ENCODE peak calls at places on chromosome 3, in five cellular contexts. One of them, this sample, is unnamed. For H3K4me1 and H4K20me1, the result is how much of the 10 kb centered on the place peaks cover.

GRCh38 chr3:24377218-24377993 is 117.2 kb downstream of the THRB start:
- DNase-seq in PC-3: peak
- DNase-seq in HCT116: no peak
- DNase-seq in MM.1S: no peak
- DNase-seq in OCI-LY7: no peak
- DNase-seq in this sample: no peak

GRCh38 chr3:72245183-72245811 is 460.3 kb upstream of the PROK2 start:
- DNase-seq in PC-3: no peak
- DNase-seq in HCT116: no peak
- DNase-seq in MM.1S: no peak
- DNase-seq in OCI-LY7: peak
- DNase-seq in this sample: peak

GRCh38 chr3:182949688-182950087 is 30.6 kb downstream of the DCUN1D1 start:
- DNase-seq in PC-3: no peak
- DNase-seq in HCT116: no peak
- DNase-seq in MM.1S: no peak
- DNase-seq in OCI-LY7: no peak
- DNase-seq in this sample: no peak

GRCh38 chr3:50811893-50812292 is 137.2 kb downstream of the DOCK3 start:
- DNase-seq in PC-3: no peak
- DNase-seq in HCT116: no peak
- DNase-seq in MM.1S: no peak
- DNase-seq in OCI-LY7: no peak
- DNase-seq in this sample: no peak

GRCh38 chr3:66904816-66905543 is 93.1 kb upstream of the KBTBD8 start:
- DNase-seq in PC-3: no peak
- DNase-seq in HCT116: no peak
- DNase-seq in MM.1S: no peak
- DNase-seq in OCI-LY7: no peak
- DNase-seq in this sample: peak

GRCh38 chr3:114231616-114232015 is 5.8 kb downstream of the ZNF80 start:
- DNase-seq in PC-3: no peak
- DNase-seq in HCT116: no peak
- DNase-seq in MM.1S: no peak
- DNase-seq in OCI-LY7: no peak
- DNase-seq in this sample: no peak

GRCh38 chr3:160169139-160169830 is 55.9 kb upstream of the C3orf80 start:
- DNase-seq in PC-3: peak
- DNase-seq in HCT116: no peak
- DNase-seq in MM.1S: no peak
- DNase-seq in OCI-LY7: no peak
- DNase-seq in this sample: no peak

GRCh38 chr3:23740517-23741402 is 65.0 kb upstream of the UBE2E1 start:
- DNase-seq in PC-3: peak
- DNase-seq in HCT116: peak
- DNase-seq in MM.1S: peak
- DNase-seq in OCI-LY7: peak
- DNase-seq in this sample: peak

GRCh38 chr3:138726966-138727365 is 107.8 kb downstream of the PIK3CB start:
- DNase-seq in PC-3: no peak
- DNase-seq in HCT116: no peak
- DNase-seq in MM.1S: no peak
- DNase-seq in OCI-LY7: no peak
- DNase-seq in this sample: no peak

GRCh38 chr3:264394-265156 is 68.0 kb downstream of the CHL1 start:
- DNase-seq in PC-3: peak
- DNase-seq in HCT116: no peak
- DNase-seq in MM.1S: no peak
- DNase-seq in OCI-LY7: no peak
- DNase-seq in this sample: peak

GRCh38 chr3:25573386-25574171 is 91.1 kb downstream of the TOP2B start:
- DNase-seq in PC-3: peak
- DNase-seq in HCT116: no peak
- DNase-seq in MM.1S: no peak
- DNase-seq in OCI-LY7: no peak
- DNase-seq in this sample: no peak

GRCh38 chr3:141878812-141879211 is 2.4 kb downstream of the ATP1B3 start:
- DNase-seq in PC-3: no peak
- DNase-seq in HCT116: no peak
- DNase-seq in MM.1S: no peak
- DNase-seq in OCI-LY7: no peak
- DNase-seq in this sample: peak

GRCh38 chr3:99925584-99925983 is 107.9 kb downstream of the CMSS1 start:
- DNase-seq in PC-3: peak
- DNase-seq in HCT116: no peak
- DNase-seq in MM.1S: no peak
- DNase-seq in OCI-LY7: no peak
- DNase-seq in this sample: peak

GRCh38 chr3:42698911-42699230 is 3.7 kb downstream of the HHATL start:
- DNase-seq in PC-3: no peak
- DNase-seq in HCT116: no peak
- DNase-seq in MM.1S: peak
- DNase-seq in OCI-LY7: no peak
- DNase-seq in this sample: no peak

GRCh38 chr3:180416111-180416541 is 185.8 kb upstream of the TTC14 start:
- DNase-seq in PC-3: peak
- DNase-seq in HCT116: no peak
- DNase-seq in MM.1S: no peak
- DNase-seq in OCI-LY7: no peak
- DNase-seq in this sample: no peak

GRCh38 chr3:12812812-12813211 is 16.3 kb downstream of the CAND2 start:
- DNase-seq in PC-3: no peak
- DNase-seq in HCT116: no peak
- DNase-seq in MM.1S: no peak
- DNase-seq in OCI-LY7: no peak
- DNase-seq in this sample: no peak
- H3K4me1 ChIP-seq in PC-3: under half
- H3K4me1 ChIP-seq in HCT116: under half
- H3K4me1 ChIP-seq in MM.1S: under half
- H3K4me1 ChIP-seq in OCI-LY7: under half
- H3K4me1 ChIP-seq in this sample: under half

GRCh38 chr3:177317247-177317646 is 120.0 kb upstream of the TBL1XR1 start:
- DNase-seq in PC-3: no peak
- DNase-seq in HCT116: no peak
- DNase-seq in MM.1S: no peak
- DNase-seq in OCI-LY7: no peak
- DNase-seq in this sample: no peak

GRCh38 chr3:177314897-177315296 is 117.6 kb upstream of the TBL1XR1 start:
- DNase-seq in PC-3: no peak
- DNase-seq in HCT116: no peak
- DNase-seq in MM.1S: no peak
- DNase-seq in OCI-LY7: no peak
- DNase-seq in this sample: no peak

GRCh38 chr3:177307391-177307790 is 110.1 kb upstream of the TBL1XR1 start:
- DNase-seq in PC-3: no peak
- DNase-seq in HCT116: no peak
- DNase-seq in MM.1S: no peak
- DNase-seq in OCI-LY7: no peak
- DNase-seq in this sample: no peak

GRCh38 chr3:177308911-177309310 is 111.6 kb upstream of the TBL1XR1 start:
- DNase-seq in PC-3: no peak
- DNase-seq in HCT116: no peak
- DNase-seq in MM.1S: no peak
- DNase-seq in OCI-LY7: no peak
- DNase-seq in this sample: no peak

DNA sequence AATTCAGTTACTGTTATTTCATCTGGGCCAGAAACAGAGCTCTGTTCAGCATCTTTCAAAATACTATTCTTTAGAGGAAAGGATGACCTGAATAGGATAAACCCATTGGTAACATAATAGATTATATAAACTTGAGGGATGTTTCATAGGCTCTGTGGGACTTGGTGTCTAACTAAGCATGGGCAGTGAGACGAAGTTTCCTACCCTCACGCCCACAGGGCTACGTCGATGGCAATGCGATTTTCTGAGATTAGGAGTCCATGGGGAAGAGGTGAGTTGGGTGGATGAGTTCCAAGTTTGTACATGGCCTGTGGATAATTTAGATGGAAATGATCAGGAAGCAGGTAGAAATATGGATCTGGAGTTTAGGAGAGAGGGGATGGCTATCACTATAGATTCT is 115.2 kb upstream of the TBL1XR1 start:
- DNase-seq in PC-3: no peak
- DNase-seq in HCT116: no peak
- DNase-seq in MM.1S: no peak
- DNase-seq in OCI-LY7: no peak
- DNase-seq in this sample: no peak
- H4K20me1 ChIP-seq in PC-3: under half
- H4K20me1 ChIP-seq in HCT116: under half
- H4K20me1 ChIP-seq in MM.1S: under half
- H4K20me1 ChIP-seq in OCI-LY7: under half
- H4K20me1 ChIP-seq in this sample: under half

DNA sequence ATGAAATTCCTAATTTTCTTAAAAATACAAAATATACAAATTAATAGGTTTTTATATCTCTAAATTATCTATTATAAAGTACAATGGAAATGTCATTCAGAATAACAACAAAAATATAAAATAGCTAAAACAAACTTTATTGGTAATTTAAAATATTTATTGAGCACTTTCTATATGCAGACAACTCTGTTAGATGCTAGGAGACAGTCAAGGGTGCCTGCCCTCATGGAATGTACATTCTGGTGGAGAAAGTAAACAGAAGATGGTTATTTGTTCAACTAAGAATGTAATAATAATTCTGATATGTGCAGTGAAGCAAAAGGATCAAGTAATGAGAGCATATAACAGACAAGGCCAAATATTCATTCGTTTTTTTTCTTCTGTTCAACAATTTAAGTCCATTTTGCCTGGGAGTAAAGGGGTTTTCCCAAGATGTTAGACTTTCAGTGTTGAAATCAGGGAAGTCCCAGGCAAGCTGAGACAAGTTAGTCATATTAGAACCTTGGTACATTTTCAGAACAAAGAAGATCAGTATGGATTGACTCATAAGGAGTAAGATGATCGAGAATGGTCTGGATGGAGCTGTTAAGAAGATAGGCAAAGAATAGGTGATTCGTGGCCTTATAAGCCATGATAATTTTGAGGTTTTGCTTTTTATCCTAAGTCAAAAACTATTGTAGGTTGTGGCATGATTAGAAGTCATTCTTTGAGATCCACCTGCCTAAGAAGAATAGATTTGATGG is 150.2 kb upstream of the MLF1 start:
- DNase-seq in PC-3: peak
- DNase-seq in HCT116: no peak
- DNase-seq in MM.1S: peak
- DNase-seq in OCI-LY7: no peak
- DNase-seq in this sample: no peak
- TF ChIP-seq EZH2phosphoT487 in PC-3: no peak
- TF ChIP-seq EZH2phosphoT487 in HCT116: no peak
- TF ChIP-seq EZH2phosphoT487 in MM.1S: no peak
- TF ChIP-seq EZH2phosphoT487 in OCI-LY7: no peak
- TF ChIP-seq EZH2phosphoT487 in this sample: no peak

GRCh38 chr3:119557874-119558264 is 1.5 kb downstream of the CD80 start:
- DNase-seq in PC-3: no peak
- DNase-seq in HCT116: no peak
- DNase-seq in MM.1S: no peak
- DNase-seq in OCI-LY7: no peak
- DNase-seq in this sample: no peak
- H3K4me1 ChIP-seq in PC-3: under half
- H3K4me1 ChIP-seq in HCT116: under half
- H3K4me1 ChIP-seq in MM.1S: under half
- H3K4me1 ChIP-seq in OCI-LY7: under half
- H3K4me1 ChIP-seq in this sample: under half

GRCh38 chr3:123076112-123076495 is 9.3 kb downstream of the PDIA5 start:
- DNase-seq in PC-3: no peak
- DNase-seq in HCT116: no peak
- DNase-seq in MM.1S: no peak
- DNase-seq in OCI-LY7: no peak
- DNase-seq in this sample: no peak
- H4K20me1 ChIP-seq in PC-3: half or more
- H4K20me1 ChIP-seq in HCT116: under half
- H4K20me1 ChIP-seq in MM.1S: under half
- H4K20me1 ChIP-seq in OCI-LY7: under half
- H4K20me1 ChIP-seq in this sample: under half

DNA sequence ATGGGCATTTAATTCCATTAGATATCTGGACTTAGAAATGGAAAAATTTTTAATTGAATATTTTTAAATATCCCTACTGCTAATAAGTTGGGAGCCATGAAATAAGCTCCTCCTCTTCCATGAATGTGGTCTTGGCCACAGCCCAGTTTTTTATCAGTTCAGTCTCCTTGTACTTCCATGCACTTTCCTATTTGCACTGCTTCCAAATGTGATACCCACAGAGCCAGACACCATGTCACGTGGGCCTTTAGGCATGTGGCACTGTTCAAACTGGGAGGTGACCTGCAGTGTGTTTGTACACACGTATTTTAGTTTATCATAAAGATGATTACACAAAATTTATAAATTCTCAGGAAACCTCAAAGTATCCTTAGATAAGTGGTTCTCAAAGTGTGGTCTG is 80.1 kb upstream of the DGKG start:
- DNase-seq in PC-3: no peak
- DNase-seq in HCT116: no peak
- DNase-seq in MM.1S: no peak
- DNase-seq in OCI-LY7: no peak
- DNase-seq in this sample: no peak
- TF ChIP-seq EZH2phosphoT487 in PC-3: no peak
- TF ChIP-seq EZH2phosphoT487 in HCT116: no peak
- TF ChIP-seq EZH2phosphoT487 in MM.1S: no peak
- TF ChIP-seq EZH2phosphoT487 in OCI-LY7: no peak
- TF ChIP-seq EZH2phosphoT487 in this sample: no peak

GRCh38 chr3:170058127-170058526 is 20.3 kb downstream of the GPR160 start:
- DNase-seq in PC-3: no peak
- DNase-seq in HCT116: no peak
- DNase-seq in MM.1S: no peak
- DNase-seq in OCI-LY7: peak
- DNase-seq in this sample: no peak
- H3K4me1 ChIP-seq in PC-3: under half
- H3K4me1 ChIP-seq in HCT116: under half
- H3K4me1 ChIP-seq in MM.1S: under half
- H3K4me1 ChIP-seq in OCI-LY7: half or more
- H3K4me1 ChIP-seq in this sample: under half

DNA sequence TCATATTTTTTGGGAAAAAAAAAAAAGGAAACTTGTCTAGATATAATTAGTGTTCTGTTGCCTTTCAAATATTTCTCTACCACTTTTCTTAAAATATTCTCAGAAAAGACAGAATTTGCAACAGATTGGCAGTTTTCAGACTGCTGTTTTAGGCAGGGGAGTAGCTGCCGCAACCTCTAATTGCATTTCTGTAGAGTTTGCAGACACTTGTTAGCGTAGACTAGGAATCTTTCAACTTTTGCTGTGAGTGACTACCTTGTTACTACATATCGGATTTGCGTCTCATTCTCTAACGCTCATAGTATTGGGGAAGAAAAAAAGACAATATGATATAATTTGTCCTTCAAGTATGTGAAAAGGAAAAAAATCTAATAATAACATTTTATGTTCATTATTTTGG is 10.7 kb downstream of the TGFBR2 start:
- DNase-seq in PC-3: no peak
- DNase-seq in HCT116: no peak
- DNase-seq in MM.1S: no peak
- DNase-seq in OCI-LY7: no peak
- DNase-seq in this sample: no peak
- H4K20me1 ChIP-seq in PC-3: under half
- H4K20me1 ChIP-seq in HCT116: under half
- H4K20me1 ChIP-seq in MM.1S: under half
- H4K20me1 ChIP-seq in OCI-LY7: under half
- H4K20me1 ChIP-seq in this sample: under half